ENCODE peak calls at places on chromosomes 1 and 21, in nine cellular contexts. One of them, this sample, is unnamed.

GRCh38 chr21:30900881-30901280 is 19.5 kb upstream of the KRTAP11-1 start:
- DNase-seq in ovary: no peak
- DNase-seq in Peyer's patch: no peak
- DNase-seq in lower leg skin: no peak
- DNase-seq in IMR-90: no peak
- DNase-seq in adrenal gland: no peak
- DNase-seq in tibial nerve: no peak
- DNase-seq in GM12891: no peak
- DNase-seq in prostate gland: no peak
- DNase-seq in this sample: no peak

GRCh38 chr21:45262616-45263015 is 25.1 kb downstream of the POFUT2 start:
- DNase-seq in GM12891: no peak
- DNase-seq in Peyer's patch: peak; percentile 19
- DNase-seq in lower leg skin: no peak
- DNase-seq in tibial nerve: peak; percentile 11
- DNase-seq in adrenal gland: no peak
- DNase-seq in IMR-90: no peak
- DNase-seq in ovary: no peak
- DNase-seq in prostate gland: peak; percentile 3
- DNase-seq in this sample: no peak

GRCh38 chr1:2141025-2141424 is 53.5 kb downstream of the FAAP20 start:
- DNase-seq in ovary: no peak
- DNase-seq in IMR-90: no peak
- DNase-seq in Peyer's patch: no peak
- DNase-seq in GM12891: no peak
- DNase-seq in adrenal gland: no peak
- DNase-seq in tibial nerve: no peak
- DNase-seq in prostate gland: no peak
- DNase-seq in lower leg skin: no peak
- DNase-seq in this sample: no peak

GRCh38 chr1:240405751-240406150 is 206.2 kb downstream of the GREM2 start:
- DNase-seq in prostate gland: no peak
- DNase-seq in lower leg skin: no peak
- DNase-seq in tibial nerve: no peak
- DNase-seq in Peyer's patch: no peak
- DNase-seq in IMR-90: no peak
- DNase-seq in GM12891: no peak
- DNase-seq in adrenal gland: no peak
- DNase-seq in ovary: no peak
- DNase-seq in this sample: no peak

GRCh38 chr1:225329041-225329440 is 98.8 kb downstream of the LBR start:
- DNase-seq in prostate gland: no peak
- DNase-seq in ovary: no peak
- DNase-seq in GM12891: no peak
- DNase-seq in IMR-90: no peak
- DNase-seq in lower leg skin: no peak
- DNase-seq in tibial nerve: no peak
- DNase-seq in adrenal gland: no peak
- DNase-seq in Peyer's patch: no peak
- DNase-seq in this sample: no peak

GRCh38 chr1:2585318-2586092 is 1.1 kb upstream of the PRXL2B start:
- DNase-seq in tibial nerve: peak; percentile 48
- DNase-seq in Peyer's patch: peak; percentile 91
- DNase-seq in prostate gland: peak; percentile 36
- DNase-seq in IMR-90: peak; percentile 24
- DNase-seq in ovary: peak; percentile 79
- DNase-seq in adrenal gland: peak; percentile 84
- DNase-seq in GM12891: peak; percentile 74
- DNase-seq in lower leg skin: peak; percentile 67
- DNase-seq in this sample: peak; percentile 91

GRCh38 chr1:54358503-54359168 is 47.6 kb downstream of the SSBP3 start:
- DNase-seq in lower leg skin: no peak
- DNase-seq in tibial nerve: no peak
- DNase-seq in adrenal gland: peak; percentile 53
- DNase-seq in ovary: peak; percentile 62
- DNase-seq in GM12891: no peak
- DNase-seq in IMR-90: no peak
- DNase-seq in Peyer's patch: no peak
- DNase-seq in prostate gland: no peak
- DNase-seq in this sample: no peak

GRCh38 chr1:54284781-54285563 is 85.0 kb downstream of the MRPL37 start:
- DNase-seq in tibial nerve: no peak
- DNase-seq in Peyer's patch: no peak
- DNase-seq in prostate gland: no peak
- DNase-seq in adrenal gland: no peak
- DNase-seq in ovary: no peak
- DNase-seq in GM12891: no peak
- DNase-seq in lower leg skin: no peak
- DNase-seq in IMR-90: no peak
- DNase-seq in this sample: peak; percentile 22

DNA sequence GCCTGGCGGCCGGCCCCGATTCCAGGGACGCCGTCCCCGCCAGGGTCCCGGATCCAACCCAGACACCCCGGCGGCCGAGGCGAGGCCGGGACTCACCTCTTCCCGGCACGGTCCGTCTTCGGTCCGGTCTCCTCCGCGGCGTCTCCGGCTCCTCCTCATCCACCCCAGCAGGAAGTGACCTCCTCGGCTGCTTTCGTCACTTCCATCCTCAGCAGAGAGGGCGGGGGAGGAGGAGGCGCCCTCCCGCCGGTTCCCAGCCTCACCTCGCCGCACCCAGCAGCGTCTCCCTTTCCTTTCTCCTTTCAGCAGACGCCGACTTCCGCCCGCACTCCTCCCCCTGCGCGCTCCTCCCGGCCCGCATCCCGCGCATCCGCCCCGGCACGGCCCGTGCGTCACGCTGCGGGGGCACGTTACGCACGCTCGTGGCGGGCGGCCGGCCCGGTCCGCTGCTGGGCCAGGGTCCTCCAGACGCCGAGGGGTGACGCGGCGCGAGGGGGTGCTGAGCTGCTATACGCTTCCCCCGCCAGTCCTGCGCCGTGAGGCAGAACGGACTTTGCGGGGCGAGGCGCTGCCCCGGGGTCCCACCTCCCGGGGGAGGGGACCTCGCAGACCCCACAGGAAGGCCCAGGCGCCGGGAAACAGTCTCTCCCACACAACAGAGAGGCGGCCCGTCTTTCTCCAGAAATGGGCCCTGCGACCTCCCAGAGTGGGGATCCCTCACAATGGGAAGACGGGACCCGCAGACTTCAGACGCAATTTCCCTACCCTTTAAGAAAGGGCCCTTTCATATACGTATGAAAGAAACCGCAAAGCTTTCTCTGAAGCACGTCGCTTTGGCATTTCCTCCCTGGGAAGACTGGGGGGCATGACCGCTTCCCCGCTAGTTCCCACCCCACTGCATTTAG is at the start of gene ETV3:
- DNase-seq in prostate gland: peak; percentile 92
- DNase-seq in Peyer's patch: peak; percentile 89
- DNase-seq in GM12891: peak; percentile 90
- DNase-seq in ovary: peak; percentile 91
- DNase-seq in adrenal gland: peak; percentile 91
- DNase-seq in lower leg skin: peak; percentile 92
- DNase-seq in IMR-90: peak; percentile 92
- DNase-seq in tibial nerve: peak; percentile 78
- DNase-seq in this sample: peak; percentile 89
- TF ChIP-seq POLR2A in prostate gland: peak; percentile 95
- TF ChIP-seq POLR2A in Peyer's patch: peak; percentile 92
- TF ChIP-seq POLR2A in GM12891: no peak
- TF ChIP-seq POLR2A in ovary: peak; percentile 91
- TF ChIP-seq POLR2A in adrenal gland: peak; percentile 82
- TF ChIP-seq POLR2A in lower leg skin: peak; percentile 48
- TF ChIP-seq POLR2A in IMR-90: peak; percentile 98
- TF ChIP-seq POLR2A in tibial nerve: peak; percentile 95
- TF ChIP-seq POLR2A in this sample: peak; percentile 92

DNA sequence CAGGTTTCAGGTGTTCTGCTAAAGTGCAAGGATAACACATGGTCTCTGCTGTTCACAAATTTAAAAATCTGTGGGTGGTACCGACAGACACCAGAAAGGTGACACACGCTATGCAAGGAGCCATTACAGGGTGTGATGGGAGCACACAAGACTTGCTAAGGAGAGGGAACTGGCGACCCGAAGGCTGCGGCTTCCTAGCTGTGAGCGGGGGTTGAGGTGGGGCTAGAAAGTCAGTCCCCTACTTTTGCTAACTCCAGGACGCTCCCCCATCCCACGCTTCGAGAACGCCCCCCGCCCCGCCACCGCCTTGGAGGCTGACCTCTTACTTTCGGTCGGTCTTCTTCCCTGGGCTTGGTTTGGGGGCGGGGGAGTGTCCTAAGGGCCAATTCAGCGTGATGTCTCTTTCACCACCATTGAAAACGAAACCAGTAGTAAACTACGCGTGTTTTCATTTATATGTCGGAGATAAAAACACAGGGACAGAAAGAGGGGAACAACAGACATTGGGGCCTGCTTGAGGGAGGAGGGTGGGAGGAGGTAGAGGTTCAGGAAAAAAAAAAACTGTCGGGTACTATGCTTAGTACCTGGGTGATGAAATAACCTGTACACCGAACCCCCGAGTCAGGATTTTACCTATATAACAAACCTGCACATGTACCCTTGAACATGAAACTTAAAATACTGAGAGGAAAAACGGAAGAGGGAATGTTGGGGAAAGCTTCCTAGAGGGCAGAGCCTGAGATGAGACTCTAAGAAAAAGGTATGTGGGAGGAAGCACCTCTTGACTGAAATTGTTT is 1.1 kb downstream of the CKS1B start:
- DNase-seq in prostate gland: peak; percentile 48
- DNase-seq in GM12891: no peak
- DNase-seq in adrenal gland: peak; percentile 77
- DNase-seq in lower leg skin: peak; percentile 61
- DNase-seq in ovary: peak; percentile 78
- DNase-seq in tibial nerve: peak; percentile 37
- DNase-seq in IMR-90: peak; percentile 53
- DNase-seq in Peyer's patch: peak; percentile 79
- DNase-seq in this sample: peak; percentile 73
- TF ChIP-seq POLR2A in prostate gland: no peak
- TF ChIP-seq POLR2A in GM12891: peak; percentile 31
- TF ChIP-seq POLR2A in adrenal gland: no peak
- TF ChIP-seq POLR2A in lower leg skin: no peak
- TF ChIP-seq POLR2A in ovary: no peak
- TF ChIP-seq POLR2A in tibial nerve: no peak
- TF ChIP-seq POLR2A in IMR-90: peak; percentile 0
- TF ChIP-seq POLR2A in Peyer's patch: no peak
- TF ChIP-seq POLR2A in this sample: no peak

DNA sequence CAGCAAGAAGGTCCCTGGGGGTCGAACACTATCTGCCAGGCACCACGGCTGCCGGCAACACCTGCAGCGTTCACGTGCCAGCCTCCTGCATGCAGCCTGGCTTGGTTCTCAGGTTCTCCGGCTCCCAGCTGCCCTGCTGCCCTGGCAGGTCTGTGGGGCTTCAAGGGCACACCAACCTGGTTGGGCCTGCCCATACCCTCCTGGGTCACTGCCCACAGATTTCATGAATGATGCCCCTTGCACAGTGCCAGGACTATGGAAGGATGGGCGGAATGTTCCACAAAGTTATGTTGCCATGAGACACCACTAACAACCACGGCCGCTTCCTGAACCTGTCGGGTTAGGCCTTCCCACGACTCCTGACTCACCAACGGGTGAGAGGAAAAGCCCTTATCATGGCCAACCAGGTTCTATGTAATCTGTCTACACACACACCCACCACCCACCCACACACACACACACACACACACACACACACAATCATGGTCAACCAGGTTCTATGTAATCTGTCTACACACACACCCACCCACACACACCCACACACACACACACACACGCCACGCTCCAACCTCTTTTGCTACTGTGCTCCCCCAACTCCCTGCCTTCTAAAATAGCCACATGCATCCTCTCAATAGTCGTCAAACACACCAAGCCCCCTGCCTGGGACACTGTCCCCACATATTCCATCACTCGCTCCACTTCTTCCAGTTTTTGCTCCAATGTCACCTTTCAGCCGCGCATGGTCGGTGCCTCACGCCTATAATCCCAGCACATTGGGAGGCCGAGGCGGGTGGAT is 32.2 kb downstream of the HSPG2 start:
- DNase-seq in prostate gland: no peak
- DNase-seq in GM12891: no peak
- DNase-seq in ovary: no peak
- DNase-seq in Peyer's patch: no peak
- DNase-seq in IMR-90: peak; percentile 90
- DNase-seq in adrenal gland: peak; percentile 76
- DNase-seq in tibial nerve: no peak
- DNase-seq in lower leg skin: peak; percentile 69
- DNase-seq in this sample: peak; percentile 99
- TF ChIP-seq POLR2A in prostate gland: no peak
- TF ChIP-seq POLR2A in GM12891: no peak
- TF ChIP-seq POLR2A in ovary: no peak
- TF ChIP-seq POLR2A in Peyer's patch: no peak
- TF ChIP-seq POLR2A in IMR-90: no peak
- TF ChIP-seq POLR2A in adrenal gland: no peak
- TF ChIP-seq POLR2A in tibial nerve: no peak
- TF ChIP-seq POLR2A in lower leg skin: no peak
- TF ChIP-seq POLR2A in this sample: peak; percentile 41

GRCh38 chr1:32179443-32180185 is at the start of gene TXLNA:
- DNase-seq in GM12891: peak; percentile 96
- DNase-seq in lower leg skin: peak; percentile 90
- DNase-seq in Peyer's patch: peak; percentile 94
- DNase-seq in prostate gland: peak; percentile 90
- DNase-seq in ovary: peak; percentile 94
- DNase-seq in IMR-90: peak; percentile 87
- DNase-seq in tibial nerve: peak; percentile 92
- DNase-seq in adrenal gland: peak; percentile 95
- DNase-seq in this sample: peak; percentile 92
- TF ChIP-seq POLR2A in GM12891: peak; percentile 86
- TF ChIP-seq POLR2A in lower leg skin: no peak
- TF ChIP-seq POLR2A in Peyer's patch: peak; percentile 52
- TF ChIP-seq POLR2A in prostate gland: peak; percentile 41
- TF ChIP-seq POLR2A in ovary: no peak
- TF ChIP-seq POLR2A in IMR-90: peak; percentile 93
- TF ChIP-seq POLR2A in tibial nerve: peak; percentile 50
- TF ChIP-seq POLR2A in adrenal gland: peak; percentile 64
- TF ChIP-seq POLR2A in this sample: peak; percentile 76

GRCh38 chr1:113388621-113389355 is 1.5 kb upstream of the MAGI3 start:
- DNase-seq in adrenal gland: peak; percentile 41
- DNase-seq in IMR-90: no peak
- DNase-seq in tibial nerve: no peak
- DNase-seq in prostate gland: no peak
- DNase-seq in lower leg skin: no peak
- DNase-seq in Peyer's patch: no peak
- DNase-seq in ovary: peak; percentile 26
- DNase-seq in GM12891: no peak
- DNase-seq in this sample: peak; percentile 74
- TF ChIP-seq POLR2A in adrenal gland: no peak
- TF ChIP-seq POLR2A in IMR-90: no peak
- TF ChIP-seq POLR2A in tibial nerve: no peak
- TF ChIP-seq POLR2A in prostate gland: no peak
- TF ChIP-seq POLR2A in lower leg skin: no peak
- TF ChIP-seq POLR2A in Peyer's patch: no peak
- TF ChIP-seq POLR2A in ovary: no peak
- TF ChIP-seq POLR2A in GM12891: no peak
- TF ChIP-seq POLR2A in this sample: peak; percentile 14

DNA sequence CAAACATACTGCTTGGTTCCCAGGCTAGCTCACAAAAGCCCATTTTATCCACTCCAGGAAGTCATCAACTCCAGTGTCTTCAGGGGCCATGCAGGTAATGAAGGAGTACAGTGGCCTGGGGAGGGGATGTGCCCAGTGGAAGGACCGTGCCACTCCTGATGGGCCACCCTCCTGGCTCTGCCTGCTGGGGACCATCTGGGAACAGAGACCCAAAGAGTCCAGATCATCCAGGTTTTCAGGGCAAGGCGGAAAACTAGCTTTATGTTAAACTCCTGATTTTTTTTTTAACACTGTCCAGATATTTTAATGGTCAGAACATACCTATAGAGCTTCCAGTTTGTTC is 75.6 kb downstream of the CD46 start:
- DNase-seq in Peyer's patch: no peak
- DNase-seq in lower leg skin: no peak
- DNase-seq in prostate gland: no peak
- DNase-seq in tibial nerve: no peak
- DNase-seq in adrenal gland: no peak
- DNase-seq in ovary: no peak
- DNase-seq in GM12891: no peak
- DNase-seq in IMR-90: no peak
- DNase-seq in this sample: no peak
- TF ChIP-seq POLR2A in Peyer's patch: no peak
- TF ChIP-seq POLR2A in lower leg skin: no peak
- TF ChIP-seq POLR2A in prostate gland: no peak
- TF ChIP-seq POLR2A in tibial nerve: no peak
- TF ChIP-seq POLR2A in adrenal gland: no peak
- TF ChIP-seq POLR2A in ovary: no peak
- TF ChIP-seq POLR2A in GM12891: no peak
- TF ChIP-seq POLR2A in IMR-90: no peak
- TF ChIP-seq POLR2A in this sample: no peak